ENCODE peak calls at places on chromosomes 6 and 20, in nine cellular contexts. F is tibial artery; W is H9; T is CD4-positive, alpha-beta memory T cell; S is coronary artery; R is dorsolateral prefrontal cortex; X is tibial nerve; D is GM23338; J is caudate nucleus. Z is an unnamed sample.
A peak's percentile ranks its signal among the peaks of the same experiment; 100 is the strongest.

GRCh38 chr6:163085426-163085825 is 329.1 kb upstream of the QKI start:
- DNase-seq in F (no peak), W (no peak), T (no peak), S (no peak), R (no peak), X (no peak), D (peak; percentile 29), J (no peak), Z (no peak)

GRCh38 chr6:138204792-138205384 is 13.4 kb downstream of the PBOV1 start:
- DNase-seq in F (no peak), W (no peak), T (no peak), S (no peak), R (no peak), X (no peak), D (no peak), J (no peak), Z (no peak)

GRCh38 chr6:5103250-5103649 is 18.1 kb downstream of the PPP1R3G start:
- DNase-seq in F (no peak), W (no peak), T (no peak), S (no peak), R (no peak), X (no peak), D (no peak), J (no peak), Z (no peak)

GRCh38 chr6:166433096-166433495 is 50.4 kb upstream of the MPC1 start:
- DNase-seq in F (no peak), W (no peak), T (no peak), S (no peak), R (no peak), X (no peak), D (no peak), J (no peak), Z (no peak)

GRCh38 chr6:3868544-3868943 is 19.4 kb downstream of the FAM50B start:
- DNase-seq in F (no peak), W (no peak), T (no peak), S (no peak), R (no peak), X (no peak), D (no peak), J (no peak), Z (no peak)

GRCh38 chr6:18307006-18307405 is 42.7 kb upstream of the DEK start:
- DNase-seq in F (no peak), W (peak; percentile 31), T (no peak), S (no peak), R (no peak), X (no peak), D (peak; percentile 71), J (no peak), Z (no peak)

GRCh38 chr6:112149236-112149635 is 61.8 kb downstream of the FAM229B start:
- DNase-seq in F (no peak), W (no peak), T (no peak), S (no peak), R (no peak), X (no peak), D (no peak), J (no peak), Z (no peak)

GRCh38 chr20:5608448-5609161 is 141.6 kb upstream of the SHLD1 start:
- DNase-seq in F (no peak), W (no peak), T (no peak), S (no peak), R (no peak), X (no peak), D (no peak), J (no peak), Z (no peak)

GRCh38 chr6:119147101-119148053 is 68.9 kb upstream of the FAM184A start:
- DNase-seq in F (peak; percentile 80), W (no peak), T (no peak), S (peak; percentile 84), R (no peak), X (no peak), D (no peak), J (no peak), Z (no peak)

GRCh38 chr20:45353746-45354145 is 5.5 kb upstream of the SDC4 start:
- DNase-seq in F (peak; percentile 13), W (no peak), T (no peak), S (no peak), R (no peak), X (no peak), D (no peak), J (no peak), Z (no peak)

GRCh38 chr20:41017448-41018042 is 11.1 kb upstream of the TOP1 start:
- DNase-seq in F (no peak), W (no peak), T (no peak), S (no peak), R (no peak), X (no peak), D (no peak), J (no peak), Z (no peak)

GRCh38 chr6:45653117-45653883 is 275.6 kb upstream of the SUPT3H start:
- DNase-seq in F (no peak), W (no peak), T (no peak), S (no peak), R (no peak), X (no peak), D (no peak), J (no peak), Z (no peak)

GRCh38 chr20:63863021-63863797 is 1.9 kb upstream of the TPD52L2 start:
- DNase-seq in F (no peak), W (no peak), T (no peak), S (no peak), R (no peak), X (no peak), D (no peak), J (no peak), Z (no peak)
- H3K27ac ChIP-seq in F (peak overlapping the region; percentile 88), W (no peak overlapping the region), T (peak overlapping the region; percentile 81), S (peak overlapping the region; percentile 94), R (peak overlapping the region; percentile 76), X (peak overlapping the region; percentile 76), D (peak overlapping the region; percentile 93), J (peak overlapping the region; percentile 63), Z (peak overlapping the region; percentile 90)

GRCh38 chr6:41503435-41503768 is 42.8 kb upstream of the FOXP4 start:
- DNase-seq in F (no peak), W (no peak), T (no peak), S (no peak), R (no peak), X (no peak), D (no peak), J (no peak), Z (no peak)

GRCh38 chr6:41504526-41505021 is 41.6 kb upstream of the FOXP4 start:
- DNase-seq in F (no peak), W (no peak), T (no peak), S (no peak), R (no peak), X (no peak), D (peak; percentile 58), J (no peak), Z (no peak)

GRCh38 chr6:41500561-41500960 is 45.6 kb upstream of the FOXP4 start:
- DNase-seq in F (no peak), W (no peak), T (no peak), S (no peak), R (no peak), X (no peak), D (no peak), J (no peak), Z (no peak)

GRCh38 chr6:41503841-41504525 is 42.2 kb upstream of the FOXP4 start:
- DNase-seq in F (peak; percentile 74), W (no peak), T (no peak), S (no peak), R (peak; percentile 7), X (no peak), D (peak; percentile 72), J (no peak), Z (no peak)

DNA sequence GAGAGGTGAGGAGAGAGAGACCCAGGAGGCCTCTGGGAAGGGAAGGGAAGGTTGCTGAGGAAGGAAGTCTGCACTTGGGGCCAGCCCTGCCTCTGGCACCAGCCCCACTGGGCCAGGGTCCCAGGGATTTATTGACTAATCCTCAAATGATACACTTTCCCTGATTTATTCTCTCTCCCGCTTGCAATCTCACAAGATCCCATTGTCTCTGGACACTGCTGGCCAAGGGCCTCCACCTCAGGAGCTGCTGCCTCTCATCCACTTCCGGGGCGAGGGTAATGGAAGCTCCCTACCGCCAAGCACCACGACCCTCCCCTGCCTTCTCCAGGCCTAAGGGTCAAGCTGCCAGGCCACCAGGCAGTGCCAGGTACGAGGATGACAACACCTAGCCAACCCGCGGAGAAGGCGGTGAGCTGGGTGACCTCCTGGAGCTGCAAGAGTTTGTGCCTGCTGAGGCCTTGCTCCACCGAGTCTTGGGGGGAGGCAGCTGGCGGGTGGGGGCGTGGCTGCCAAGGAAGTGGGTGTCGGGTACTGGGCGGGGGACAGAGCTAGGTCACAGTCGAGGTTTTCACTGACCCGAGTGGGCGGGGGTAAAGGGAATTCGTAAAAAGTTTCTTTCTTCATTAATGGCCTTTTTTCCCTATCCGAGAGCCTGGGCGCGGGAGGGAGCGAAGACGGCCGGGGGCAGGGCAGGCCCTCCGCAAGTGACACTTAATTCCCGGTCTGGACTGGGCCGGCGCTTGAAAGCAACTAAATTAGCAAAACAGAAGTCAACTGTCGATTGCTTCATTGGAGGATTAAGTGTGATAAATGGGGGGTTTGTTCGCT is 43.4 kb upstream of the FOXP4 start:
- DNase-seq in F (peak; percentile 72), W (peak; percentile 69), T (no peak), S (no peak), R (peak; percentile 8), X (peak; percentile 26), D (peak; percentile 87), J (no peak), Z (no peak)
- H3K27ac ChIP-seq in F (peak overlapping the region; percentile 30), W (no peak overlapping the region), T (no peak overlapping the region), S (peak overlapping the region; percentile 93), R (peak overlapping the region; percentile 24), X (no peak overlapping the region), D (no peak overlapping the region), J (no peak overlapping the region), Z (peak overlapping the region; percentile 32)

GRCh38 chr6:36120979-36121706 is 9.2 kb upstream of the MAPK13 start:
- DNase-seq in F (peak; percentile 71), W (no peak), T (peak; percentile 40), S (no peak), R (no peak), X (no peak), D (peak; percentile 34), J (no peak), Z (peak; percentile 42)
- H3K27ac ChIP-seq in F (no peak overlapping the region), W (no peak overlapping the region), T (peak overlapping the region; percentile 90), S (peak overlapping the region; percentile 15), R (peak overlapping the region; percentile 47), X (no peak overlapping the region), D (peak overlapping the region; percentile 9), J (no peak overlapping the region), Z (no peak overlapping the region)

DNA sequence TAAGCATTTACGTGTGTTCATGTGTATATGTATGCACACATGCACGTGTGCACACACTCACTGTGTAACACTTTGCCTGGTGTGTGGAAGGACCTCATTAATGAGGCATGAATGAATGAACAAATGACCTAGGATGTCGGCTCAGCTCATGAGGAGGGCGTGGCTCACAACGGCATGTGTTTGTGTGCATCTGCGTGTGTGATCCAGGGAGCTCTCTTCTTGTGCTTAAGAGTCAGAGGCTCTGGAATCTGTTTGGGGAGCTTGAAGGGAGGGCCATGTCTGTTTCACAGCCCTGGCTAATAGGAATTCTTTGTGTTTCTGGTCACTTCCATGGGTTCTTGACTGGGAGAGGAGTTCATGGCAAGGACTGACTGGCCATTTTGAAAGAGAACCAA is 32.7 kb downstream of the TOX2 start:
- DNase-seq in F (no peak), W (no peak), T (no peak), S (no peak), R (no peak), X (no peak), D (no peak), J (no peak), Z (no peak)
- H3K27ac ChIP-seq in F (no peak overlapping the region), W (no peak overlapping the region), T (no peak overlapping the region), S (no peak overlapping the region), R (no peak overlapping the region), X (no peak overlapping the region), D (no peak overlapping the region), J (no peak overlapping the region), Z (no peak overlapping the region)